ENCODE peak calls at places on chromosome 22, in six cellular contexts. G is CD8-positive, alpha-beta T cell; C is AG04450; Q is fibroblast of lung; Y is stomach; H is A673. K is an unnamed sample.

GRCh38 chr22:17284917-17285316 is 65.7 kb upstream of the ADA2 start:
- DNase-seq in Y (no peak), Q (no peak), C (no peak), H (no peak), G (no peak), K (no peak)

GRCh38 chr22:20418211-20418788 is 19.3 kb downstream of the SCARF2 start:
- DNase-seq in H (peak), C (peak), Q (peak), G (peak), Y (peak), K (no peak)

GRCh38 chr22:27405672-27406388 is 395.7 kb downstream of the MN1 start:
- DNase-seq in Q (peak), Y (peak), C (no peak), G (no peak), H (peak), K (no peak)

GRCh38 chr22:32080904-32081303 is 37.8 kb downstream of the SLC5A1 start:
- DNase-seq in G (no peak), Y (peak), H (peak), Q (peak), C (peak), K (peak)

GRCh38 chr22:50399751-50400331 is 56.7 kb downstream of the PPP6R2 start:
- DNase-seq in H (peak), Q (no peak), G (no peak), Y (peak), C (no peak), K (no peak)

GRCh38 chr22:27888310-27888709 is 30.7 kb downstream of the PITPNB start:
- DNase-seq in Q (no peak), Y (no peak), H (no peak), G (no peak), C (no peak), K (no peak)

GRCh38 chr22:29346659-29347058 is 31.2 kb upstream of the RASL10A start:
- DNase-seq in Y (peak), G (no peak), C (no peak), Q (no peak), H (no peak), K (no peak)

GRCh38 chr22:49738566-49738965 is 89.1 kb downstream of the BRD1 start:
- DNase-seq in H (no peak), Q (no peak), C (no peak), G (no peak), Y (peak), K (no peak)

GRCh38 chr22:22843848-22844247 is 43.8 kb upstream of the IGLL5 start:
- DNase-seq in Q (no peak), H (no peak), G (no peak), Y (no peak), C (no peak), K (no peak)

GRCh38 chr22:32020117-32020516 is 22.9 kb upstream of the SLC5A1 start:
- DNase-seq in C (peak), G (no peak), Y (no peak), Q (peak), H (no peak), K (peak)

GRCh38 chr22:18005201-18005926 is 19.0 kb downstream of the MICAL3 start:
- DNase-seq in G (no peak), C (no peak), Q (no peak), Y (no peak), H (no peak), K (no peak)

DNA sequence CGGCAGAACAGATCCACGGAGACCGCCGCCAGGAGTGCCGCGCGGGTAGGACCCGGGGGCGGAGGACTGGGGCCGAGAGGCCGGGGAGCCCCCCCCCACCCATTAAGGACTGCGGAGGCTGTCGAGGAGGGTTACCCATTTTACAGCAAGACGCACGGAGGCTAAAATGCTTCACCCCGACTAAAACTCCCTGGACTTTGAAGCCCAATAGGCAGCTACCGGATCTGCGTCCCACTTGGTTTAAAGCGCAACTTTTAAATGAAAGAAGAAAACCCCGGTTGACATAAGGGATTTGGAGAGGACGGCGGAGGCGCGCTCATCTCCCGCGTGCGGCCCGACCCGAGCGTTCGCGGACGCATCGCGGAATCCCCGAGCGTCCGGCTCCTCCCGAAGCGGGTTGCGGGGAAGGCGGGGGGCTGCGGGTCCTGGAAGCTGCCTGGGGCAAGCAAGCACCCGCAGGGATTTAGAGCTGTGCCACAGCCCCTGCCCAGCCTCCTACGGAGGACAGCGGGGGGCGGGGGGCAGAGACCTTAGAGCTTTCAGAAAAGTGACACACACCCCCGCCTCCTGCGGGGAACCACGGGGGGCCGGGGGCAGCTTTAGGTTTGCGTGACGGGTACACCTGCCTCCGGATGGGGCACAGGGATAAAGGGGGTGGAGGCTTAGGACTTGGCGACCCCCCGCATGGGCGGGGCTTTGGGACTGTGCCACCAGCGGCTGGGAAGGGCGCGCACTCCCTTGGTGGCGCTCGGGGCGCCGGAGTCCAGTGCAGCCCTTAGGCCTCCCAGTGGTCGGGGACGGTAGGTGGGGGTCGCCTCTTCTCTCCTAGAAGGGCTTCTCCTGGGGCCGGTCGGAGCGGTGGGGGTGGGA is 761 bp upstream of the CELSR1 start:
- DNase-seq in Y (no peak), Q (peak), C (no peak), H (peak), G (no peak), K (no peak)
- H3K4me3 ChIP-seq in Y (peak), Q (peak), C (peak), H (peak), G (no peak), K (peak)

GRCh38 chr22:35732116-35732515 is 14.4 kb downstream of the APOL5 start:
- DNase-seq in C (no peak), Q (no peak), Y (no peak), H (no peak), G (no peak), K (no peak)
- TF ChIP-seq CTCF in C (no peak), Q (no peak), Y (no peak), H (no peak), G (no peak), K (no peak)

DNA sequence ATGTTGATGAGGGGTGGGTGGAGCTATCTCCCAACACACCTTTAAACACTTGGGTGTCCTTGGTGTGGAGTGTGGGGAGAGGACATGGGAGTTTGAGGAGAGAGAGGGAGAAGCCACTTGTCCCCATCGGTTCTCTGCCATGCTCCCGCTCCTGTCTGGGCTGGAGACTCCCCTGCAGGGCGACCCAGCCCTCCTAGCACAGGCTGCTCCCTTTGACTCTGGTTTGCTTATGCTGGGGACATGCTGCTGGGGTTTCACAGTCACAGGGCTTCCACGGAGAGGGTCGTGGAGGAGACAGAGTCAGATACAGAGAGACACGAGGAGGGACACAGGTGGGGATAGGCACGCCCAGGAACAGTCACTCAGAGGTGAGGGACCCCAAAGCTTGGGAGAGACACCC is 1.6 kb downstream of the SCUBE1 start:
- DNase-seq in G (no peak), H (no peak), Y (no peak), C (no peak), Q (no peak), K (no peak)
- H3K4me3 ChIP-seq in G (no peak), H (no peak), Y (peak), C (no peak), Q (no peak), K (no peak)

DNA sequence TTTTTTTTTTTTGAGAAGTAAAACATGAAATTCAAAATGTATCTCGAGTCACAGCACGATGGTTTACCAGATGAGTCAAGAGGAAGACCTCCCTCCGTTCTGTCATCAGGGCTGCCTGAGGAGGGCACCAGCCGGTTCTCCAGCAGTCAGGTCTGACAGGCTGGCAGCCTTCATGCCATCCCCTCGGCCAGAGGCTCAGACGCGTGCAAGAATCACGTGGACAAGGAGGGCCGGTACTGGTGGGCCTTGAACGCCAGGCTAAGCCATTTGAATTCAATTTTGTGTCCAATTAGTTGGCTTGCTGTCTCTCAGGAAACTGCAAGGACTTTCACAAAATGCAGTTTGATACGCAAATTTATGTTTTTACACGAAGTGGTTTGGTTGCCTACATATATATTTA is 1412.1 kb downstream of the BRD1 start:
- DNase-seq in Q (no peak), Y (no peak), G (no peak), C (no peak), H (no peak), K (no peak)
- TF ChIP-seq CTCF in Q (no peak), Y (no peak), G (no peak), C (no peak), H (no peak), K (no peak)

GRCh38 chr22:37334461-37334858 is 52.2 kb downstream of the CYTH4 start:
- DNase-seq in Q (no peak), G (no peak), C (no peak), Y (no peak), H (peak), K (no peak)

GRCh38 chr22:37331811-37332536 is 49.7 kb downstream of the CYTH4 start:
- DNase-seq in Y (no peak), C (no peak), Q (no peak), G (no peak), H (no peak), K (no peak)

GRCh38 chr22:37335819-37336199 is 53.5 kb downstream of the CYTH4 start:
- DNase-seq in C (no peak), H (no peak), Y (no peak), Q (no peak), G (no peak), K (no peak)

GRCh38 chr22:37334859-37335818 is 52.8 kb downstream of the CYTH4 start:
- DNase-seq in Y (no peak), C (no peak), H (peak), G (no peak), Q (no peak), K (no peak)

DNA sequence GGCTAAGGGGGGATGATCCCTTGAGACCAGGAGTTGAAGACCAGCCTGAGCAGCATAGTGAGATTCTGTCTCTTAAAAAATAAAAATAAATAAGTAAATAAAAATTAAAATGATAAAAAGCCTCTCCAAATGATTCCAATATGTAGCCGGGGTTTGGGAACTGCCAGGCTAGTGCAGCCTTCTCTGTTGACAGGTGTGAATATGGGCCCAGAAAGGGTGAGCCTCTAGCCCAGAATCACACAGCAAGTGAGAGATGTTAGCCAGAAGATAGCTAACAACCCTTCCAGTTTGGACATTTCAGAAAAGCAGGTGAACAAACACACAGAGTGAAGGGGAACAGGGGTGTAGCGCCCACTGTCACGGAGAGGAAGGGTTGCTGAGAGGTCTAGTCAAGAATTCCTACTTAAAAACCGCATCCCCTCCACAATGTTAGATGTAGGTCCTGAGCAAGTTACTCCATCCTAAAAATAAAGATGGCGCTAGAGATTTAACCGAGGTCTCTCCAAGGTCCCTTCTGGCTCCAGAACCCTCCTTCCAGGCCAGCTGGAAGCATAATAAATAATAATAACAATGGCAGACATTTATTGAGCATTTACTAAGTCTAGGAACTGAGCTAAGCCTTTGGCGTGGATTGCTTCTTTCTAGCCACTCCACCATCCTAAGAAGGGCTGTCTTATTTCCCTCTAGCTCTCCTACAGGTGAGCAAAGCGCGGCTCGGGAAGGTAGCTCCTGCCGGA is 51.6 kb downstream of the CYTH4 start:
- DNase-seq in C (no peak), Q (no peak), G (no peak), H (peak), Y (no peak), K (no peak)
- H3K4me3 ChIP-seq in C (no peak), Q (no peak), G (no peak), H (peak), Y (no peak), K (no peak)

DNA sequence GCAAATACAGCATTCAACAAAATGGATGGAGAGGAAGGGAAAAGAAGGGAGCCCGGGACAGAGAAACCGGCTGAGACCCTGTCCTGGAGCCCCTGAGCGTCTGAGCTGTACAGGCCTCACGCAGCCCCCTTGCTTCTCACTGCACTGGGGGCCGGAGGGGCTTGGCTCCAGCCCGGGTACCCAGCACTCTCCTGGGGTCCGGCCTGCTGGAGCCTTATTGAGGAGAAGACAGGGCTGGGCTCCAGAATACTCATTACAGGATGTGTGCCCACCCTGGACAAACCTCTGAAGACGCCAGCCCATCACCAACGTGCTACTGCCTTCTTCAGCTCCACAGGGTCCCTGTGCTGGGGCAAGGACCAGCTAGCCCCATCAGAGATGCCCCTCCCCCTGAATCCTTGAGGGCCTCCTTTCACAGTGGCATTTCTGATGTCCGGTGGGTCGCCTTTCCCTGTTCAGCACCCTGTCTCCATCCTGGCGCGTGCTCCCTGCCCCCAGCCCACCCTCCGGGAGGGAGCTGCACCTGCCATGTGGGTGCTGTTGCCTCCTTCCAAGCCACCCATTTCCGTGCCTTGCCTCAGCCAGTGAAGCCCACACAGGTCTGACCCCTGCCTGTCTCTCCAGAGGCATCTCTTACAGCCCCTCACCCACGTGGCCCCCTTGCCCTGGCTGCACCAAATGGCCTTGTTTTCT is 14.6 kb upstream of the SUN2 start:
- DNase-seq in G (no peak), C (no peak), Q (no peak), Y (no peak), H (no peak), K (no peak)
- TF ChIP-seq CTCF in G (no peak), C (no peak), Q (no peak), Y (no peak), H (no peak), K (no peak)

GRCh38 chr22:46149998-46150549 is at the start of gene PPARA:
- DNase-seq in Y (peak), C (peak), G (peak), H (peak), Q (peak), K (peak)

GRCh38 chr22:46147471-46148267 is 2.7 kb upstream of the PPARA start:
- DNase-seq in C (no peak), Y (no peak), H (no peak), Q (no peak), G (no peak), K (no peak)

GRCh38 chr22:46148336-46148735 is 2.0 kb upstream of the PPARA start:
- DNase-seq in G (no peak), C (no peak), Y (no peak), Q (no peak), H (no peak), K (no peak)

GRCh38 chr22:46149493-46149997 is 781 bp upstream of the PPARA start:
- DNase-seq in Y (peak), C (no peak), Q (no peak), G (peak), H (no peak), K (no peak)

GRCh38 chr22:46148885-46149492 is 1.3 kb upstream of the PPARA start:
- DNase-seq in G (peak), H (no peak), C (no peak), Y (no peak), Q (no peak), K (no peak)
- H3K4me3 ChIP-seq in G (peak), H (no peak), C (peak), Y (peak), Q (no peak), K (peak)

GRCh38 chr22:37957232-37957631 is 3.7 kb downstream of the POLR2F start:
- DNase-seq in C (no peak), H (no peak), Q (no peak), G (no peak), Y (no peak), K (no peak)

GRCh38 chr22:37951305-37951704 is 2.1 kb downstream of the C22orf23 start:
- DNase-seq in H (peak), G (peak), C (no peak), Q (peak), Y (no peak), K (no peak)

GRCh38 chr22:37953062-37953436 is 352 bp downstream of the C22orf23 start:
- DNase-seq in C (no peak), Q (no peak), Y (no peak), G (no peak), H (no peak), K (peak)

GRCh38 chr22:37959231-37959825 is 5.8 kb downstream of the POLR2F start:
- DNase-seq in C (no peak), Q (no peak), H (no peak), G (no peak), Y (no peak), K (no peak)

DNA sequence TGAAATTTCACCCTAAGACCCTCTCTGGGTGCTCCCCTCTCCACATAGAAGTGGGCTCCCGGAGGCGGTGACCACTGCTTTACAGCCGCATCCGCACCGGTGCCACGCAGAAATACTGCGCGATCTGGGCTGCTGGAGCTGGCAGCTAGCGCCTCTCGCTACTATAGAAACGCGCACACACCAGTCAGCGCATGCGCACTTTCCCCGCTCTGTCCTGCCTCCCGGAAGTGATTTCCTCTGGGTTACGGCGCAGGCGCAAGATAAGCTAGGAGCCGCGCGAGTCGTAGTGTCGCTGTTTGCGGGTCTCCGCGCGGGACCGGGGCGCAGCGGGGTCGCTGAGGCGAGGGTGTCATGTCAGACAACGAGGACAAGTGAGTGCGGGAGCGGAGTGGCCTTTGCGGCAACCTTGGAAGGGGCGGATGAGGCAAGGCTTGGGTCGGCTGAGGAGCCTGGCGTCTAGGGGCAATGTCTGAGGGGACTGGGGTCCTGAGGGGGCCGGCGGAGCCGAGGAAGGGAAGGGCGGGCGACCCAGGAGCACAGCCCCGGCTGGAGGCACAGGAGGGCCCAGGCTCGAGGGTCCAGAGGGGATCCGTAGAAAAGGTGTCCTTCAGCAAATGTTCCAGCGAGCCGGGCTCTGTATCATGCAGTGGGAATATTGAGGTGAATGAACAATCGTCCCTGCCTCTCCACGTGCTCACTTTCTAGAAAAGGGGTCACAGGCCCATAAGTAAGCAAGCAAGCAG is at the start of the genes C22orf23 and POLR2F:
- DNase-seq in H (peak), Y (peak), Q (peak), G (peak), C (peak), K (peak)
- TF ChIP-seq CTCF in H (no peak), Y (no peak), Q (no peak), G (no peak), C (no peak), K (no peak)

GRCh38 chr22:41560095-41560487 is 719 bp upstream of the CSDC2 start:
- DNase-seq in Y (no peak), C (no peak), Q (no peak), G (no peak), H (no peak), K (no peak)
- H3K4me3 ChIP-seq in Y (no peak), C (peak), Q (no peak), G (no peak), H (no peak), K (no peak)